ENCODE peak calls at places on chromosomes 12 and 14, in six cellular contexts. One of them, this sample, is unnamed.

GRCh38 chr14:78135450-78135891 is 34.7 kb upstream of the NRXN3 start:
- DNase-seq in uterus: no peak
- DNase-seq in activated naive CD8-positive, alpha-beta T cell treated with anti-CD3 and anti-CD28 coated beads, Interleukin-2, amount 50 U/mL, for 24 hours: no peak
- DNase-seq in tibial artery: no peak
- DNase-seq in heart right ventricle: no peak
- DNase-seq in memory B cell: no peak
- DNase-seq in this sample: no peak

GRCh38 chr12:28253175-28253641 is 63.0 kb downstream of the CCDC91 start:
- DNase-seq in memory B cell: no peak
- DNase-seq in tibial artery: no peak
- DNase-seq in activated naive CD8-positive, alpha-beta T cell treated with anti-CD3 and anti-CD28 coated beads, Interleukin-2, amount 50 U/mL, for 24 hours: peak; percentile 7
- DNase-seq in heart right ventricle: no peak
- DNase-seq in uterus: no peak
- DNase-seq in this sample: no peak

GRCh38 chr14:99609245-99610117 is 5.5 kb upstream of the CCDC85C start:
- DNase-seq in heart right ventricle: no peak
- DNase-seq in uterus: peak; percentile 40
- DNase-seq in memory B cell: no peak
- DNase-seq in activated naive CD8-positive, alpha-beta T cell treated with anti-CD3 and anti-CD28 coated beads, Interleukin-2, amount 50 U/mL, for 24 hours: no peak
- DNase-seq in tibial artery: no peak
- DNase-seq in this sample: no peak

GRCh38 chr12:62210422-62210821 is 49.8 kb upstream of the USP15 start:
- DNase-seq in heart right ventricle: no peak
- DNase-seq in uterus: no peak
- DNase-seq in memory B cell: no peak
- DNase-seq in activated naive CD8-positive, alpha-beta T cell treated with anti-CD3 and anti-CD28 coated beads, Interleukin-2, amount 50 U/mL, for 24 hours: peak; percentile 41
- DNase-seq in tibial artery: peak; percentile 62
- DNase-seq in this sample: peak; percentile 25

GRCh38 chr14:51482112-51482511 is 169.6 kb upstream of the FRMD6 start:
- DNase-seq in heart right ventricle: no peak
- DNase-seq in uterus: no peak
- DNase-seq in tibial artery: no peak
- DNase-seq in activated naive CD8-positive, alpha-beta T cell treated with anti-CD3 and anti-CD28 coated beads, Interleukin-2, amount 50 U/mL, for 24 hours: no peak
- DNase-seq in memory B cell: no peak
- DNase-seq in this sample: no peak

GRCh38 chr14:47227051-47227600 is 448.3 kb downstream of the MDGA2 start:
- DNase-seq in memory B cell: no peak
- DNase-seq in heart right ventricle: no peak
- DNase-seq in activated naive CD8-positive, alpha-beta T cell treated with anti-CD3 and anti-CD28 coated beads, Interleukin-2, amount 50 U/mL, for 24 hours: no peak
- DNase-seq in uterus: no peak
- DNase-seq in tibial artery: no peak
- DNase-seq in this sample: no peak

GRCh38 chr14:29654910-29655590 is 272.6 kb downstream of the PRKD1 start:
- DNase-seq in tibial artery: no peak
- DNase-seq in heart right ventricle: no peak
- DNase-seq in uterus: no peak
- DNase-seq in memory B cell: no peak
- DNase-seq in activated naive CD8-positive, alpha-beta T cell treated with anti-CD3 and anti-CD28 coated beads, Interleukin-2, amount 50 U/mL, for 24 hours: no peak
- DNase-seq in this sample: no peak

GRCh38 chr12:6765634-6766581 is at the start of gene PTMS:
- DNase-seq in heart right ventricle: peak; percentile 89
- DNase-seq in activated naive CD8-positive, alpha-beta T cell treated with anti-CD3 and anti-CD28 coated beads, Interleukin-2, amount 50 U/mL, for 24 hours: peak; percentile 56
- DNase-seq in memory B cell: no peak
- DNase-seq in tibial artery: peak; percentile 94
- DNase-seq in uterus: peak; percentile 96
- DNase-seq in this sample: no peak

GRCh38 chr12:83700858-83701257 is 1014.2 kb downstream of the TMTC2 start:
- DNase-seq in activated naive CD8-positive, alpha-beta T cell treated with anti-CD3 and anti-CD28 coated beads, Interleukin-2, amount 50 U/mL, for 24 hours: no peak
- DNase-seq in heart right ventricle: no peak
- DNase-seq in memory B cell: no peak
- DNase-seq in tibial artery: no peak
- DNase-seq in uterus: no peak
- DNase-seq in this sample: no peak

GRCh38 chr12:47808574-47809380 is 10.9 kb downstream of the HDAC7 start:
- DNase-seq in uterus: no peak
- DNase-seq in activated naive CD8-positive, alpha-beta T cell treated with anti-CD3 and anti-CD28 coated beads, Interleukin-2, amount 50 U/mL, for 24 hours: peak; percentile 74
- DNase-seq in tibial artery: no peak
- DNase-seq in heart right ventricle: peak; percentile 24
- DNase-seq in memory B cell: peak; percentile 32
- DNase-seq in this sample: no peak

GRCh38 chr12:132629330-132629729 is 10.8 kb downstream of the P2RX2 start:
- DNase-seq in uterus: no peak
- DNase-seq in heart right ventricle: no peak
- DNase-seq in memory B cell: no peak
- DNase-seq in activated naive CD8-positive, alpha-beta T cell treated with anti-CD3 and anti-CD28 coated beads, Interleukin-2, amount 50 U/mL, for 24 hours: no peak
- DNase-seq in tibial artery: no peak
- DNase-seq in this sample: no peak

GRCh38 chr14:84891414-84891813 is 638.5 kb upstream of the FLRT2 start:
- DNase-seq in uterus: no peak
- DNase-seq in memory B cell: no peak
- DNase-seq in heart right ventricle: no peak
- DNase-seq in activated naive CD8-positive, alpha-beta T cell treated with anti-CD3 and anti-CD28 coated beads, Interleukin-2, amount 50 U/mL, for 24 hours: no peak
- DNase-seq in tibial artery: no peak
- DNase-seq in this sample: no peak

GRCh38 chr14:42378274-42378673 is 771.6 kb downstream of the LRFN5 start:
- DNase-seq in uterus: no peak
- DNase-seq in memory B cell: no peak
- DNase-seq in heart right ventricle: no peak
- DNase-seq in activated naive CD8-positive, alpha-beta T cell treated with anti-CD3 and anti-CD28 coated beads, Interleukin-2, amount 50 U/mL, for 24 hours: no peak
- DNase-seq in tibial artery: no peak
- DNase-seq in this sample: no peak

GRCh38 chr12:11795192-11795909 is 145.9 kb downstream of the ETV6 start:
- DNase-seq in activated naive CD8-positive, alpha-beta T cell treated with anti-CD3 and anti-CD28 coated beads, Interleukin-2, amount 50 U/mL, for 24 hours: no peak
- DNase-seq in memory B cell: no peak
- DNase-seq in heart right ventricle: no peak
- DNase-seq in tibial artery: no peak
- DNase-seq in uterus: no peak
- DNase-seq in this sample: no peak

GRCh38 chr14:102819790-102820330 is 42.6 kb downstream of the TRAF3 start:
- DNase-seq in uterus: no peak
- DNase-seq in memory B cell: no peak
- DNase-seq in heart right ventricle: no peak
- DNase-seq in activated naive CD8-positive, alpha-beta T cell treated with anti-CD3 and anti-CD28 coated beads, Interleukin-2, amount 50 U/mL, for 24 hours: no peak
- DNase-seq in tibial artery: no peak
- DNase-seq in this sample: no peak

GRCh38 chr14:23044840-23045239 is 2.8 kb downstream of the PSMB11 start:
- DNase-seq in memory B cell: no peak
- DNase-seq in uterus: no peak
- DNase-seq in tibial artery: no peak
- DNase-seq in heart right ventricle: no peak
- DNase-seq in activated naive CD8-positive, alpha-beta T cell treated with anti-CD3 and anti-CD28 coated beads, Interleukin-2, amount 50 U/mL, for 24 hours: no peak
- DNase-seq in this sample: no peak

GRCh38 chr12:64256166-64256800 is 34.2 kb upstream of the KICS2 start:
- DNase-seq in uterus: no peak
- DNase-seq in activated naive CD8-positive, alpha-beta T cell treated with anti-CD3 and anti-CD28 coated beads, Interleukin-2, amount 50 U/mL, for 24 hours: no peak
- DNase-seq in memory B cell: peak; percentile 11
- DNase-seq in heart right ventricle: no peak
- DNase-seq in tibial artery: no peak
- DNase-seq in this sample: peak; percentile 39

GRCh38 chr14:33165144-33165925 is 226.7 kb downstream of the NPAS3 start:
- DNase-seq in uterus: no peak
- DNase-seq in activated naive CD8-positive, alpha-beta T cell treated with anti-CD3 and anti-CD28 coated beads, Interleukin-2, amount 50 U/mL, for 24 hours: no peak
- DNase-seq in memory B cell: no peak
- DNase-seq in tibial artery: no peak
- DNase-seq in heart right ventricle: no peak
- DNase-seq in this sample: no peak

GRCh38 chr14:54189358-54190354 is 207.2 kb upstream of the CDKN3 start:
- DNase-seq in tibial artery: no peak
- DNase-seq in memory B cell: no peak
- DNase-seq in heart right ventricle: no peak
- DNase-seq in uterus: no peak
- DNase-seq in activated naive CD8-positive, alpha-beta T cell treated with anti-CD3 and anti-CD28 coated beads, Interleukin-2, amount 50 U/mL, for 24 hours: no peak
- DNase-seq in this sample: no peak